ENCODE peak calls at places on chromosome 19, in eight cellular contexts. One of them, this sample, is unnamed.

GRCh38 chr19:49774969-49775368 is 8.2 kb downstream of the AP2A1 start:
- DNase-seq in naive B cell: no peak
- DNase-seq in Caco-2: no peak
- DNase-seq in LHCN-M2: no peak
- DNase-seq in cardiac muscle cell: no peak
- DNase-seq in esophagus squamous epithelium: no peak
- DNase-seq in NB4: no peak
- DNase-seq in nephron progenitor cell: no peak
- DNase-seq in this sample: no peak

GRCh38 chr19:33470040-33470330 is 51.6 kb downstream of the PEPD start:
- DNase-seq in naive B cell: no peak
- DNase-seq in Caco-2: no peak
- DNase-seq in LHCN-M2: no peak
- DNase-seq in cardiac muscle cell: no peak
- DNase-seq in esophagus squamous epithelium: no peak
- DNase-seq in NB4: no peak
- DNase-seq in nephron progenitor cell: no peak
- DNase-seq in this sample: no peak

GRCh38 chr19:16584825-16585801 is 12.9 kb upstream of the SLC35E1 start:
- DNase-seq in naive B cell: no peak
- DNase-seq in Caco-2: no peak
- DNase-seq in LHCN-M2: no peak
- DNase-seq in cardiac muscle cell: no peak
- DNase-seq in esophagus squamous epithelium: no peak
- DNase-seq in NB4: peak
- DNase-seq in nephron progenitor cell: no peak
- DNase-seq in this sample: no peak

GRCh38 chr19:45574526-45574925 is 10.1 kb downstream of the OPA3 start:
- DNase-seq in naive B cell: no peak
- DNase-seq in Caco-2: no peak
- DNase-seq in LHCN-M2: no peak
- DNase-seq in cardiac muscle cell: no peak
- DNase-seq in esophagus squamous epithelium: no peak
- DNase-seq in NB4: no peak
- DNase-seq in nephron progenitor cell: no peak
- DNase-seq in this sample: no peak

GRCh38 chr19:40191836-40192646 is 815 bp downstream of the MAP3K10 start:
- DNase-seq in naive B cell: peak
- DNase-seq in Caco-2: peak
- DNase-seq in LHCN-M2: peak
- DNase-seq in cardiac muscle cell: peak
- DNase-seq in esophagus squamous epithelium: no peak
- DNase-seq in NB4: peak
- DNase-seq in nephron progenitor cell: peak
- DNase-seq in this sample: peak

GRCh38 chr19:10036601-10037071 is 23.4 kb downstream of the RDH8 start:
- DNase-seq in naive B cell: no peak
- DNase-seq in Caco-2: peak
- DNase-seq in LHCN-M2: peak
- DNase-seq in cardiac muscle cell: peak
- DNase-seq in esophagus squamous epithelium: no peak
- DNase-seq in NB4: no peak
- DNase-seq in nephron progenitor cell: no peak
- DNase-seq in this sample: no peak

GRCh38 chr19:47762615-47763308 is 15.7 kb upstream of the SELENOW start:
- DNase-seq in naive B cell: no peak
- DNase-seq in Caco-2: no peak
- DNase-seq in LHCN-M2: no peak
- DNase-seq in cardiac muscle cell: peak
- DNase-seq in esophagus squamous epithelium: no peak
- DNase-seq in NB4: no peak
- DNase-seq in nephron progenitor cell: no peak
- DNase-seq in this sample: no peak

GRCh38 chr19:47110521-47111080 is 3.0 kb downstream of the ZC3H4 start:
- DNase-seq in naive B cell: no peak
- DNase-seq in Caco-2: no peak
- DNase-seq in LHCN-M2: no peak
- DNase-seq in cardiac muscle cell: no peak
- DNase-seq in esophagus squamous epithelium: no peak
- DNase-seq in NB4: peak
- DNase-seq in nephron progenitor cell: no peak
- DNase-seq in this sample: no peak

GRCh38 chr19:17005000-17005399 is 21.6 kb downstream of the CPAMD8 start:
- DNase-seq in naive B cell: no peak
- DNase-seq in Caco-2: no peak
- DNase-seq in LHCN-M2: no peak
- DNase-seq in cardiac muscle cell: no peak
- DNase-seq in esophagus squamous epithelium: no peak
- DNase-seq in NB4: peak
- DNase-seq in nephron progenitor cell: no peak
- DNase-seq in this sample: no peak

GRCh38 chr19:55609326-55609725 is 3.9 kb downstream of the ZNF865 start:
- DNase-seq in naive B cell: no peak
- DNase-seq in Caco-2: no peak
- DNase-seq in LHCN-M2: no peak
- DNase-seq in cardiac muscle cell: no peak
- DNase-seq in esophagus squamous epithelium: no peak
- DNase-seq in NB4: no peak
- DNase-seq in nephron progenitor cell: no peak
- DNase-seq in this sample: no peak

GRCh38 chr19:47446534-47447469 is 24.9 kb downstream of the SLC8A2 start:
- DNase-seq in naive B cell: no peak
- DNase-seq in Caco-2: no peak
- DNase-seq in LHCN-M2: no peak
- DNase-seq in cardiac muscle cell: peak
- DNase-seq in esophagus squamous epithelium: no peak
- DNase-seq in NB4: peak
- DNase-seq in nephron progenitor cell: peak
- DNase-seq in this sample: no peak

GRCh38 chr19:45773384-45773783 is 4.3 kb upstream of the SIX5 start:
- DNase-seq in naive B cell: no peak
- DNase-seq in Caco-2: no peak
- DNase-seq in LHCN-M2: peak
- DNase-seq in cardiac muscle cell: no peak
- DNase-seq in esophagus squamous epithelium: no peak
- DNase-seq in NB4: no peak
- DNase-seq in nephron progenitor cell: no peak
- DNase-seq in this sample: no peak

GRCh38 chr19:12791345-12792047 is at the start of gene JUNB:
- DNase-seq in naive B cell: peak
- DNase-seq in Caco-2: peak
- DNase-seq in LHCN-M2: peak
- DNase-seq in cardiac muscle cell: peak
- DNase-seq in esophagus squamous epithelium: peak
- DNase-seq in NB4: peak
- DNase-seq in nephron progenitor cell: peak
- DNase-seq in this sample: peak

GRCh38 chr19:6181119-6181518 is 45.7 kb downstream of the ACSBG2 start:
- DNase-seq in naive B cell: no peak
- DNase-seq in Caco-2: no peak
- DNase-seq in LHCN-M2: no peak
- DNase-seq in cardiac muscle cell: no peak
- DNase-seq in esophagus squamous epithelium: no peak
- DNase-seq in NB4: no peak
- DNase-seq in nephron progenitor cell: no peak
- DNase-seq in this sample: no peak

GRCh38 chr19:1690570-1691307 is 38.3 kb upstream of the TCF3 start:
- DNase-seq in naive B cell: peak
- DNase-seq in Caco-2: peak
- DNase-seq in LHCN-M2: no peak
- DNase-seq in cardiac muscle cell: peak
- DNase-seq in esophagus squamous epithelium: no peak
- DNase-seq in NB4: peak
- DNase-seq in nephron progenitor cell: peak
- DNase-seq in this sample: no peak

GRCh38 chr19:11288349-11288748 is 7.6 kb upstream of the TSPAN16 start:
- DNase-seq in naive B cell: no peak
- DNase-seq in Caco-2: no peak
- DNase-seq in LHCN-M2: no peak
- DNase-seq in cardiac muscle cell: peak
- DNase-seq in esophagus squamous epithelium: no peak
- DNase-seq in NB4: peak
- DNase-seq in nephron progenitor cell: no peak
- DNase-seq in this sample: no peak

GRCh38 chr19:43765109-43765876 is 10.5 kb upstream of the SMG9 start:
- DNase-seq in naive B cell: peak
- DNase-seq in Caco-2: peak
- DNase-seq in LHCN-M2: peak
- DNase-seq in cardiac muscle cell: peak
- DNase-seq in esophagus squamous epithelium: no peak
- DNase-seq in NB4: peak
- DNase-seq in nephron progenitor cell: no peak
- DNase-seq in this sample: no peak

GRCh38 chr19:17981611-17982010 is 14.7 kb downstream of the KCNN1 start:
- DNase-seq in naive B cell: no peak
- DNase-seq in Caco-2: no peak
- DNase-seq in LHCN-M2: no peak
- DNase-seq in cardiac muscle cell: no peak
- DNase-seq in esophagus squamous epithelium: no peak
- DNase-seq in NB4: no peak
- DNase-seq in nephron progenitor cell: no peak
- DNase-seq in this sample: no peak

GRCh38 chr19:29492761-29493160 is 33.0 kb upstream of the VSTM2B start:
- DNase-seq in naive B cell: no peak
- DNase-seq in Caco-2: no peak
- DNase-seq in LHCN-M2: no peak
- DNase-seq in cardiac muscle cell: no peak
- DNase-seq in esophagus squamous epithelium: no peak
- DNase-seq in NB4: no peak
- DNase-seq in nephron progenitor cell: no peak
- DNase-seq in this sample: no peak

This sample was measured in NCI-H510A.